ENCODE peak calls at places on chromosomes 13 and 19, in seven cellular contexts. One of them, this sample, is unnamed.

GRCh38 chr13:57595775-57596174 is 35.8 kb upstream of the PCDH17 start:
- DNase-seq in globus pallidus: no peak
- DNase-seq in ecto neural progenitor cell: no peak
- DNase-seq in fibroblast of the conjunctiva: no peak
- DNase-seq in stimulated activated CD4-positive, alpha-beta T cell treated with anti-CD3 and anti-CD28 coated beads, Interleukin-1b, Interleukin-23, amount 100 ng/mL, for 24 hours: no peak
- DNase-seq in RPMI8226: no peak
- DNase-seq in BE2C: no peak
- DNase-seq in this sample: no peak

GRCh38 chr19:39941615-39942507 is 7.4 kb upstream of the FCGBP start:
- DNase-seq in BE2C: no peak
- DNase-seq in fibroblast of the conjunctiva: no peak
- DNase-seq in RPMI8226: peak
- DNase-seq in stimulated activated CD4-positive, alpha-beta T cell treated with anti-CD3 and anti-CD28 coated beads, Interleukin-1b, Interleukin-23, amount 100 ng/mL, for 24 hours: no peak
- DNase-seq in globus pallidus: peak
- DNase-seq in ecto neural progenitor cell: no peak
- DNase-seq in this sample: no peak

GRCh38 chr19:43504426-43505185 is at the start of gene PHLDB3:
- DNase-seq in stimulated activated CD4-positive, alpha-beta T cell treated with anti-CD3 and anti-CD28 coated beads, Interleukin-1b, Interleukin-23, amount 100 ng/mL, for 24 hours: no peak
- DNase-seq in BE2C: peak
- DNase-seq in globus pallidus: no peak
- DNase-seq in fibroblast of the conjunctiva: no peak
- DNase-seq in RPMI8226: peak
- DNase-seq in ecto neural progenitor cell: no peak
- DNase-seq in this sample: no peak

GRCh38 chr13:37476874-37477273 is 121.7 kb downstream of the POSTN start:
- DNase-seq in RPMI8226: no peak
- DNase-seq in BE2C: no peak
- DNase-seq in stimulated activated CD4-positive, alpha-beta T cell treated with anti-CD3 and anti-CD28 coated beads, Interleukin-1b, Interleukin-23, amount 100 ng/mL, for 24 hours: no peak
- DNase-seq in fibroblast of the conjunctiva: no peak
- DNase-seq in globus pallidus: no peak
- DNase-seq in ecto neural progenitor cell: no peak
- DNase-seq in this sample: peak

GRCh38 chr13:71454509-71454908 is 412.5 kb downstream of the DACH1 start:
- DNase-seq in RPMI8226: no peak
- DNase-seq in ecto neural progenitor cell: no peak
- DNase-seq in fibroblast of the conjunctiva: no peak
- DNase-seq in BE2C: no peak
- DNase-seq in stimulated activated CD4-positive, alpha-beta T cell treated with anti-CD3 and anti-CD28 coated beads, Interleukin-1b, Interleukin-23, amount 100 ng/mL, for 24 hours: no peak
- DNase-seq in globus pallidus: no peak
- DNase-seq in this sample: no peak

GRCh38 chr13:60584976-60585375 is 188.0 kb downstream of the TDRD3 start:
- DNase-seq in globus pallidus: peak
- DNase-seq in fibroblast of the conjunctiva: peak
- DNase-seq in RPMI8226: no peak
- DNase-seq in stimulated activated CD4-positive, alpha-beta T cell treated with anti-CD3 and anti-CD28 coated beads, Interleukin-1b, Interleukin-23, amount 100 ng/mL, for 24 hours: no peak
- DNase-seq in ecto neural progenitor cell: peak
- DNase-seq in BE2C: no peak
- DNase-seq in this sample: no peak

GRCh38 chr13:30715357-30715756 is 20.0 kb upstream of the ALOX5AP start:
- DNase-seq in BE2C: no peak
- DNase-seq in stimulated activated CD4-positive, alpha-beta T cell treated with anti-CD3 and anti-CD28 coated beads, Interleukin-1b, Interleukin-23, amount 100 ng/mL, for 24 hours: no peak
- DNase-seq in fibroblast of the conjunctiva: no peak
- DNase-seq in ecto neural progenitor cell: no peak
- DNase-seq in RPMI8226: no peak
- DNase-seq in globus pallidus: no peak
- DNase-seq in this sample: no peak

GRCh38 chr19:33403221-33403972 is 29.9 kb downstream of the CEBPG start:
- DNase-seq in RPMI8226: no peak
- DNase-seq in BE2C: peak
- DNase-seq in stimulated activated CD4-positive, alpha-beta T cell treated with anti-CD3 and anti-CD28 coated beads, Interleukin-1b, Interleukin-23, amount 100 ng/mL, for 24 hours: no peak
- DNase-seq in ecto neural progenitor cell: no peak
- DNase-seq in globus pallidus: no peak
- DNase-seq in fibroblast of the conjunctiva: no peak
- DNase-seq in this sample: no peak

GRCh38 chr13:22092791-22093545 is 422.1 kb downstream of the FGF9 start:
- DNase-seq in ecto neural progenitor cell: no peak
- DNase-seq in globus pallidus: no peak
- DNase-seq in RPMI8226: no peak
- DNase-seq in fibroblast of the conjunctiva: no peak
- DNase-seq in BE2C: no peak
- DNase-seq in stimulated activated CD4-positive, alpha-beta T cell treated with anti-CD3 and anti-CD28 coated beads, Interleukin-1b, Interleukin-23, amount 100 ng/mL, for 24 hours: no peak
- DNase-seq in this sample: no peak

GRCh38 chr19:3748965-3749364 is 12.5 kb downstream of the APBA3 start:
- DNase-seq in ecto neural progenitor cell: no peak
- DNase-seq in stimulated activated CD4-positive, alpha-beta T cell treated with anti-CD3 and anti-CD28 coated beads, Interleukin-1b, Interleukin-23, amount 100 ng/mL, for 24 hours: no peak
- DNase-seq in fibroblast of the conjunctiva: no peak
- DNase-seq in BE2C: no peak
- DNase-seq in RPMI8226: peak
- DNase-seq in globus pallidus: no peak
- DNase-seq in this sample: no peak

GRCh38 chr19:13843104-13843921 is 33.6 kb upstream of the NANOS3 start:
- DNase-seq in RPMI8226: no peak
- DNase-seq in stimulated activated CD4-positive, alpha-beta T cell treated with anti-CD3 and anti-CD28 coated beads, Interleukin-1b, Interleukin-23, amount 100 ng/mL, for 24 hours: no peak
- DNase-seq in BE2C: peak
- DNase-seq in ecto neural progenitor cell: peak
- DNase-seq in fibroblast of the conjunctiva: no peak
- DNase-seq in globus pallidus: no peak
- DNase-seq in this sample: no peak

GRCh38 chr13:58476176-58476575 is 844.6 kb downstream of the PCDH17 start:
- DNase-seq in BE2C: no peak
- DNase-seq in globus pallidus: no peak
- DNase-seq in RPMI8226: no peak
- DNase-seq in ecto neural progenitor cell: no peak
- DNase-seq in fibroblast of the conjunctiva: no peak
- DNase-seq in stimulated activated CD4-positive, alpha-beta T cell treated with anti-CD3 and anti-CD28 coated beads, Interleukin-1b, Interleukin-23, amount 100 ng/mL, for 24 hours: no peak
- DNase-seq in this sample: no peak

GRCh38 chr19:30590596-30591229 is 218.5 kb downstream of the ZNF536 start:
- DNase-seq in ecto neural progenitor cell: no peak
- DNase-seq in globus pallidus: peak
- DNase-seq in RPMI8226: no peak
- DNase-seq in stimulated activated CD4-positive, alpha-beta T cell treated with anti-CD3 and anti-CD28 coated beads, Interleukin-1b, Interleukin-23, amount 100 ng/mL, for 24 hours: no peak
- DNase-seq in fibroblast of the conjunctiva: no peak
- DNase-seq in BE2C: no peak
- DNase-seq in this sample: no peak

GRCh38 chr13:93776936-93777335 is 550.3 kb downstream of the GPC6 start:
- DNase-seq in RPMI8226: no peak
- DNase-seq in fibroblast of the conjunctiva: no peak
- DNase-seq in ecto neural progenitor cell: no peak
- DNase-seq in stimulated activated CD4-positive, alpha-beta T cell treated with anti-CD3 and anti-CD28 coated beads, Interleukin-1b, Interleukin-23, amount 100 ng/mL, for 24 hours: no peak
- DNase-seq in BE2C: no peak
- DNase-seq in globus pallidus: no peak
- DNase-seq in this sample: no peak

GRCh38 chr19:49596407-49596806 is 5.4 kb downstream of the PRR12 start:
- DNase-seq in RPMI8226: no peak
- DNase-seq in fibroblast of the conjunctiva: no peak
- DNase-seq in globus pallidus: no peak
- DNase-seq in ecto neural progenitor cell: no peak
- DNase-seq in BE2C: no peak
- DNase-seq in stimulated activated CD4-positive, alpha-beta T cell treated with anti-CD3 and anti-CD28 coated beads, Interleukin-1b, Interleukin-23, amount 100 ng/mL, for 24 hours: no peak
- DNase-seq in this sample: no peak

GRCh38 chr19:5765220-5765619 is 19.3 kb downstream of the PRR22 start:
- DNase-seq in globus pallidus: no peak
- DNase-seq in stimulated activated CD4-positive, alpha-beta T cell treated with anti-CD3 and anti-CD28 coated beads, Interleukin-1b, Interleukin-23, amount 100 ng/mL, for 24 hours: no peak
- DNase-seq in fibroblast of the conjunctiva: no peak
- DNase-seq in BE2C: no peak
- DNase-seq in ecto neural progenitor cell: no peak
- DNase-seq in RPMI8226: no peak
- DNase-seq in this sample: no peak

GRCh38 chr13:111202745-111203144 is 87.6 kb downstream of the ARHGEF7 start:
- DNase-seq in stimulated activated CD4-positive, alpha-beta T cell treated with anti-CD3 and anti-CD28 coated beads, Interleukin-1b, Interleukin-23, amount 100 ng/mL, for 24 hours: no peak
- DNase-seq in globus pallidus: no peak
- DNase-seq in fibroblast of the conjunctiva: peak
- DNase-seq in BE2C: no peak
- DNase-seq in RPMI8226: no peak
- DNase-seq in ecto neural progenitor cell: no peak
- DNase-seq in this sample: peak

GRCh38 chr13:100533588-100534041 is 55.0 kb downstream of the GGACT start:
- DNase-seq in stimulated activated CD4-positive, alpha-beta T cell treated with anti-CD3 and anti-CD28 coated beads, Interleukin-1b, Interleukin-23, amount 100 ng/mL, for 24 hours: no peak
- DNase-seq in BE2C: no peak
- DNase-seq in RPMI8226: no peak
- DNase-seq in fibroblast of the conjunctiva: no peak
- DNase-seq in ecto neural progenitor cell: no peak
- DNase-seq in globus pallidus: no peak
- DNase-seq in this sample: no peak

GRCh38 chr19:55657004-55657747 is 2.3 kb downstream of the U2AF2 start:
- DNase-seq in BE2C: no peak
- DNase-seq in globus pallidus: no peak
- DNase-seq in fibroblast of the conjunctiva: no peak
- DNase-seq in stimulated activated CD4-positive, alpha-beta T cell treated with anti-CD3 and anti-CD28 coated beads, Interleukin-1b, Interleukin-23, amount 100 ng/mL, for 24 hours: no peak
- DNase-seq in ecto neural progenitor cell: no peak
- DNase-seq in RPMI8226: peak
- DNase-seq in this sample: peak

GRCh38 chr13:23505007-23505406 is 65.2 kb upstream of the TNFRSF19 start:
- DNase-seq in stimulated activated CD4-positive, alpha-beta T cell treated with anti-CD3 and anti-CD28 coated beads, Interleukin-1b, Interleukin-23, amount 100 ng/mL, for 24 hours: no peak
- DNase-seq in globus pallidus: no peak
- DNase-seq in BE2C: peak
- DNase-seq in fibroblast of the conjunctiva: no peak
- DNase-seq in RPMI8226: no peak
- DNase-seq in ecto neural progenitor cell: no peak
- DNase-seq in this sample: no peak

GRCh38 chr19:33376423-33376822 is 2.9 kb downstream of the CEBPG start:
- DNase-seq in globus pallidus: no peak
- DNase-seq in ecto neural progenitor cell: no peak
- DNase-seq in stimulated activated CD4-positive, alpha-beta T cell treated with anti-CD3 and anti-CD28 coated beads, Interleukin-1b, Interleukin-23, amount 100 ng/mL, for 24 hours: no peak
- DNase-seq in fibroblast of the conjunctiva: peak
- DNase-seq in BE2C: no peak
- DNase-seq in RPMI8226: no peak
- DNase-seq in this sample: peak

GRCh38 chr19:46381746-46382345 is 31.5 kb downstream of the CCDC8 start:
- DNase-seq in BE2C: no peak
- DNase-seq in fibroblast of the conjunctiva: no peak
- DNase-seq in stimulated activated CD4-positive, alpha-beta T cell treated with anti-CD3 and anti-CD28 coated beads, Interleukin-1b, Interleukin-23, amount 100 ng/mL, for 24 hours: no peak
- DNase-seq in globus pallidus: no peak
- DNase-seq in ecto neural progenitor cell: no peak
- DNase-seq in RPMI8226: no peak
- DNase-seq in this sample: no peak

GRCh38 chr19:13718733-13719132 is 45.6 kb upstream of the MRI1 start:
- DNase-seq in fibroblast of the conjunctiva: peak
- DNase-seq in stimulated activated CD4-positive, alpha-beta T cell treated with anti-CD3 and anti-CD28 coated beads, Interleukin-1b, Interleukin-23, amount 100 ng/mL, for 24 hours: no peak
- DNase-seq in ecto neural progenitor cell: no peak
- DNase-seq in globus pallidus: peak
- DNase-seq in BE2C: peak
- DNase-seq in RPMI8226: peak
- DNase-seq in this sample: no peak

GRCh38 chr13:76600086-76600485 is 286.1 kb downstream of the KCTD12 start:
- DNase-seq in globus pallidus: peak
- DNase-seq in RPMI8226: peak
- DNase-seq in fibroblast of the conjunctiva: no peak
- DNase-seq in ecto neural progenitor cell: no peak
- DNase-seq in stimulated activated CD4-positive, alpha-beta T cell treated with anti-CD3 and anti-CD28 coated beads, Interleukin-1b, Interleukin-23, amount 100 ng/mL, for 24 hours: no peak
- DNase-seq in BE2C: no peak
- DNase-seq in this sample: peak

GRCh38 chr13:50129923-50130685 is 114.9 kb downstream of the KCNRG start:
- DNase-seq in stimulated activated CD4-positive, alpha-beta T cell treated with anti-CD3 and anti-CD28 coated beads, Interleukin-1b, Interleukin-23, amount 100 ng/mL, for 24 hours: no peak
- DNase-seq in ecto neural progenitor cell: peak
- DNase-seq in fibroblast of the conjunctiva: no peak
- DNase-seq in RPMI8226: peak
- DNase-seq in BE2C: peak
- DNase-seq in globus pallidus: peak
- DNase-seq in this sample: no peak

GRCh38 chr13:20495087-20496023 is 30.3 kb downstream of the CRYL1 start:
- DNase-seq in BE2C: peak
- DNase-seq in globus pallidus: peak
- DNase-seq in stimulated activated CD4-positive, alpha-beta T cell treated with anti-CD3 and anti-CD28 coated beads, Interleukin-1b, Interleukin-23, amount 100 ng/mL, for 24 hours: peak
- DNase-seq in RPMI8226: peak
- DNase-seq in ecto neural progenitor cell: no peak
- DNase-seq in fibroblast of the conjunctiva: peak
- DNase-seq in this sample: peak

GRCh38 chr19:56538761-56539263 is at the start of gene ZFP28:
- DNase-seq in RPMI8226: no peak
- DNase-seq in ecto neural progenitor cell: peak
- DNase-seq in globus pallidus: no peak
- DNase-seq in stimulated activated CD4-positive, alpha-beta T cell treated with anti-CD3 and anti-CD28 coated beads, Interleukin-1b, Interleukin-23, amount 100 ng/mL, for 24 hours: peak
- DNase-seq in BE2C: peak
- DNase-seq in fibroblast of the conjunctiva: peak
- DNase-seq in this sample: no peak

GRCh38 chr19:44548736-44549135 is 19.3 kb upstream of the CEACAM20 start:
- DNase-seq in globus pallidus: no peak
- DNase-seq in RPMI8226: no peak
- DNase-seq in BE2C: no peak
- DNase-seq in fibroblast of the conjunctiva: no peak
- DNase-seq in ecto neural progenitor cell: no peak
- DNase-seq in stimulated activated CD4-positive, alpha-beta T cell treated with anti-CD3 and anti-CD28 coated beads, Interleukin-1b, Interleukin-23, amount 100 ng/mL, for 24 hours: no peak
- DNase-seq in this sample: peak

GRCh38 chr19:38209671-38210457 is 14.2 kb downstream of the DPF1 start:
- DNase-seq in fibroblast of the conjunctiva: peak
- DNase-seq in ecto neural progenitor cell: peak
- DNase-seq in RPMI8226: peak
- DNase-seq in stimulated activated CD4-positive, alpha-beta T cell treated with anti-CD3 and anti-CD28 coated beads, Interleukin-1b, Interleukin-23, amount 100 ng/mL, for 24 hours: no peak
- DNase-seq in BE2C: peak
- DNase-seq in globus pallidus: peak
- DNase-seq in this sample: no peak

GRCh38 chr13:41939403-41939802 is 21.5 kb downstream of the VWA8 start:
- DNase-seq in globus pallidus: no peak
- DNase-seq in ecto neural progenitor cell: no peak
- DNase-seq in RPMI8226: no peak
- DNase-seq in stimulated activated CD4-positive, alpha-beta T cell treated with anti-CD3 and anti-CD28 coated beads, Interleukin-1b, Interleukin-23, amount 100 ng/mL, for 24 hours: no peak
- DNase-seq in fibroblast of the conjunctiva: no peak
- DNase-seq in BE2C: no peak
- DNase-seq in this sample: no peak

GRCh38 chr19:48283908-48284307 is 14.0 kb downstream of the ZNF114 start:
- DNase-seq in stimulated activated CD4-positive, alpha-beta T cell treated with anti-CD3 and anti-CD28 coated beads, Interleukin-1b, Interleukin-23, amount 100 ng/mL, for 24 hours: no peak
- DNase-seq in globus pallidus: no peak
- DNase-seq in ecto neural progenitor cell: no peak
- DNase-seq in fibroblast of the conjunctiva: no peak
- DNase-seq in RPMI8226: no peak
- DNase-seq in BE2C: no peak
- DNase-seq in this sample: no peak